ENCODE peak calls at places on chromosomes 7 and 10, in eight cellular contexts. One of them, this sample, is unnamed.

GRCh38 chr7:149729983-149730801 is 43.2 kb downstream of the ZNF467 start:
- DNase-seq in stomach: no peak
- DNase-seq in endothelial cell: no peak
- DNase-seq in CD4-positive, alpha-beta T cell: no peak
- DNase-seq in epithelial cell of esophagus: no peak
- DNase-seq in AG09319: no peak
- DNase-seq in PC-3: no peak
- DNase-seq in neural crest cell: no peak
- DNase-seq in this sample: no peak

GRCh38 chr7:128954830-128955797 is 17.4 kb downstream of the IRF5 start:
- DNase-seq in CD4-positive, alpha-beta T cell: no peak
- DNase-seq in stomach: no peak
- DNase-seq in endothelial cell: no peak
- DNase-seq in neural crest cell: no peak
- DNase-seq in AG09319: peak
- DNase-seq in PC-3: peak
- DNase-seq in epithelial cell of esophagus: peak
- DNase-seq in this sample: no peak

GRCh38 chr7:17696422-17696821 is 243.9 kb downstream of the SNX13 start:
- DNase-seq in epithelial cell of esophagus: peak
- DNase-seq in CD4-positive, alpha-beta T cell: no peak
- DNase-seq in stomach: no peak
- DNase-seq in neural crest cell: peak
- DNase-seq in PC-3: peak
- DNase-seq in endothelial cell: no peak
- DNase-seq in AG09319: peak
- DNase-seq in this sample: no peak

GRCh38 chr10:71285180-71285545 is 33.9 kb upstream of the SLC29A3 start:
- DNase-seq in epithelial cell of esophagus: peak
- DNase-seq in PC-3: peak
- DNase-seq in CD4-positive, alpha-beta T cell: peak
- DNase-seq in stomach: peak
- DNase-seq in neural crest cell: peak
- DNase-seq in endothelial cell: peak
- DNase-seq in AG09319: no peak
- DNase-seq in this sample: peak

GRCh38 chr7:92177362-92177761 is 1.6 kb downstream of the LRRD1 start:
- DNase-seq in stomach: no peak
- DNase-seq in PC-3: peak
- DNase-seq in epithelial cell of esophagus: peak
- DNase-seq in CD4-positive, alpha-beta T cell: no peak
- DNase-seq in AG09319: no peak
- DNase-seq in endothelial cell: no peak
- DNase-seq in neural crest cell: no peak
- DNase-seq in this sample: no peak

GRCh38 chr7:24905996-24906770 is 73.8 kb downstream of the OSBPL3 start:
- DNase-seq in endothelial cell: no peak
- DNase-seq in CD4-positive, alpha-beta T cell: no peak
- DNase-seq in PC-3: peak
- DNase-seq in stomach: no peak
- DNase-seq in AG09319: no peak
- DNase-seq in neural crest cell: no peak
- DNase-seq in epithelial cell of esophagus: peak
- DNase-seq in this sample: no peak

GRCh38 chr7:28830831-28831230 is 127.3 kb downstream of the TRIL start:
- DNase-seq in endothelial cell: no peak
- DNase-seq in PC-3: no peak
- DNase-seq in stomach: no peak
- DNase-seq in CD4-positive, alpha-beta T cell: no peak
- DNase-seq in AG09319: no peak
- DNase-seq in neural crest cell: no peak
- DNase-seq in epithelial cell of esophagus: no peak
- DNase-seq in this sample: no peak

GRCh38 chr10:2978111-2978510 is 89.2 kb upstream of the PFKP start:
- DNase-seq in stomach: no peak
- DNase-seq in endothelial cell: peak
- DNase-seq in neural crest cell: no peak
- DNase-seq in CD4-positive, alpha-beta T cell: no peak
- DNase-seq in epithelial cell of esophagus: peak
- DNase-seq in PC-3: peak
- DNase-seq in AG09319: peak
- DNase-seq in this sample: peak

GRCh38 chr7:113267271-113267670 is 148.9 kb upstream of the SMIM30 start:
- DNase-seq in neural crest cell: no peak
- DNase-seq in CD4-positive, alpha-beta T cell: no peak
- DNase-seq in PC-3: peak
- DNase-seq in endothelial cell: no peak
- DNase-seq in stomach: no peak
- DNase-seq in epithelial cell of esophagus: peak
- DNase-seq in AG09319: no peak
- DNase-seq in this sample: no peak

GRCh38 chr7:56447864-56448693 is 331.9 kb upstream of the NUPR2 start:
- DNase-seq in stomach: no peak
- DNase-seq in PC-3: no peak
- DNase-seq in AG09319: no peak
- DNase-seq in epithelial cell of esophagus: no peak
- DNase-seq in neural crest cell: no peak
- DNase-seq in CD4-positive, alpha-beta T cell: no peak
- DNase-seq in endothelial cell: no peak
- DNase-seq in this sample: peak

GRCh38 chr7:25665346-25665745 is 437.1 kb upstream of the NPVF start:
- DNase-seq in epithelial cell of esophagus: no peak
- DNase-seq in neural crest cell: no peak
- DNase-seq in stomach: no peak
- DNase-seq in CD4-positive, alpha-beta T cell: no peak
- DNase-seq in PC-3: no peak
- DNase-seq in AG09319: no peak
- DNase-seq in endothelial cell: no peak
- DNase-seq in this sample: no peak

GRCh38 chr10:114519306-114519669 is 115.0 kb upstream of the AFAP1L2 start:
- DNase-seq in neural crest cell: no peak
- DNase-seq in endothelial cell: no peak
- DNase-seq in PC-3: peak
- DNase-seq in AG09319: no peak
- DNase-seq in CD4-positive, alpha-beta T cell: no peak
- DNase-seq in stomach: peak
- DNase-seq in epithelial cell of esophagus: peak
- DNase-seq in this sample: no peak

GRCh38 chr7:81715984-81716588 is 53.8 kb downstream of the HGF start:
- DNase-seq in stomach: no peak
- DNase-seq in AG09319: no peak
- DNase-seq in CD4-positive, alpha-beta T cell: no peak
- DNase-seq in neural crest cell: no peak
- DNase-seq in PC-3: peak
- DNase-seq in endothelial cell: peak
- DNase-seq in epithelial cell of esophagus: peak
- DNase-seq in this sample: no peak

GRCh38 chr7:129225931-129226572 is 1.2 kb downstream of the AHCYL2 start:
- DNase-seq in endothelial cell: no peak
- DNase-seq in neural crest cell: no peak
- DNase-seq in PC-3: no peak
- DNase-seq in epithelial cell of esophagus: peak
- DNase-seq in stomach: no peak
- DNase-seq in AG09319: no peak
- DNase-seq in CD4-positive, alpha-beta T cell: no peak
- DNase-seq in this sample: no peak

GRCh38 chr10:95360122-95360715 is 69.4 kb upstream of the PDLIM1 start:
- DNase-seq in AG09319: no peak
- DNase-seq in CD4-positive, alpha-beta T cell: no peak
- DNase-seq in stomach: no peak
- DNase-seq in epithelial cell of esophagus: peak
- DNase-seq in endothelial cell: no peak
- DNase-seq in PC-3: peak
- DNase-seq in neural crest cell: no peak
- DNase-seq in this sample: no peak

GRCh38 chr10:31014146-31014880 is 17.4 kb downstream of the ZNF438 start:
- DNase-seq in endothelial cell: no peak
- DNase-seq in epithelial cell of esophagus: no peak
- DNase-seq in neural crest cell: no peak
- DNase-seq in PC-3: no peak
- DNase-seq in CD4-positive, alpha-beta T cell: no peak
- DNase-seq in stomach: no peak
- DNase-seq in AG09319: no peak
- DNase-seq in this sample: no peak

GRCh38 chr7:16564909-16565426 is 38.3 kb downstream of the LRRC72 start:
- DNase-seq in epithelial cell of esophagus: peak
- DNase-seq in endothelial cell: no peak
- DNase-seq in neural crest cell: no peak
- DNase-seq in PC-3: peak
- DNase-seq in stomach: no peak
- DNase-seq in CD4-positive, alpha-beta T cell: no peak
- DNase-seq in AG09319: peak
- DNase-seq in this sample: peak

GRCh38 chr7:3943265-3943664 is 642.2 kb downstream of the SDK1 start:
- DNase-seq in neural crest cell: no peak
- DNase-seq in endothelial cell: no peak
- DNase-seq in PC-3: no peak
- DNase-seq in epithelial cell of esophagus: peak
- DNase-seq in AG09319: no peak
- DNase-seq in stomach: no peak
- DNase-seq in CD4-positive, alpha-beta T cell: no peak
- DNase-seq in this sample: no peak

GRCh38 chr10:77782328-77783061 is 144.1 kb downstream of the DLG5 start:
- DNase-seq in AG09319: no peak
- DNase-seq in neural crest cell: no peak
- DNase-seq in epithelial cell of esophagus: peak
- DNase-seq in endothelial cell: no peak
- DNase-seq in CD4-positive, alpha-beta T cell: no peak
- DNase-seq in stomach: no peak
- DNase-seq in PC-3: no peak
- DNase-seq in this sample: no peak

GRCh38 chr10:24272374-24272773 is 63.4 kb downstream of the KIAA1217 start:
- DNase-seq in epithelial cell of esophagus: no peak
- DNase-seq in CD4-positive, alpha-beta T cell: no peak
- DNase-seq in neural crest cell: no peak
- DNase-seq in AG09319: no peak
- DNase-seq in endothelial cell: no peak
- DNase-seq in PC-3: no peak
- DNase-seq in stomach: no peak
- DNase-seq in this sample: no peak

GRCh38 chr7:147400221-147400689 is 1190.3 kb upstream of the C7orf33 start:
- DNase-seq in AG09319: no peak
- DNase-seq in neural crest cell: no peak
- DNase-seq in stomach: no peak
- DNase-seq in endothelial cell: no peak
- DNase-seq in epithelial cell of esophagus: no peak
- DNase-seq in CD4-positive, alpha-beta T cell: no peak
- DNase-seq in PC-3: no peak
- DNase-seq in this sample: no peak

GRCh38 chr10:48505394-48506112 is 99.3 kb downstream of the ARHGAP22 start:
- DNase-seq in epithelial cell of esophagus: no peak
- DNase-seq in PC-3: no peak
- DNase-seq in AG09319: no peak
- DNase-seq in neural crest cell: no peak
- DNase-seq in CD4-positive, alpha-beta T cell: no peak
- DNase-seq in stomach: peak
- DNase-seq in endothelial cell: no peak
- DNase-seq in this sample: no peak
- TF ChIP-seq CTCF in epithelial cell of esophagus: peak
- TF ChIP-seq CTCF in PC-3: peak
- TF ChIP-seq CTCF in AG09319: no peak
- TF ChIP-seq CTCF in neural crest cell: no peak
- TF ChIP-seq CTCF in CD4-positive, alpha-beta T cell: no peak
- TF ChIP-seq CTCF in stomach: no peak
- TF ChIP-seq CTCF in endothelial cell: peak
- TF ChIP-seq CTCF in this sample: no peak

DNA sequence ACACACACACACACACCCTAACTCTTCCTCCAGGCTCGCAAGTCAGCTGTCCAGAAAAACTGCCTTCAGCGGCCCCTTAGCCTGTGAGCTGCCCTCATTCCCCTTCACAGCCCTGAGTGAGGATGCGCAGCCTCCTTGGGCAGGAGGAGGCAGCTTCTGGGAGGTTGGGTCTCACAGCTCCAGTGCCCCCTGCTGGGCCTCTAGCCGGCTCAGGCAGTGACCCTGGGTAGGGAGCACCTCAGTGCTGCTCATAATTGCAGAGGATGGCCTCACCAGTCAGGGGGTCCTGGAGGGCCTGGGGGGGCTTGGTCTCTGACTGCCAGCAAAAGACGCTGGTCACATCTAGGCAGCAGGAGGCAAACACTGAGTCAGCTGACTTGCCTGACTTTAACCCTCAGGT is 43.7 kb downstream of the ZNF273 start:
- DNase-seq in CD4-positive, alpha-beta T cell: no peak
- DNase-seq in epithelial cell of esophagus: no peak
- DNase-seq in AG09319: no peak
- DNase-seq in neural crest cell: peak
- DNase-seq in endothelial cell: peak
- DNase-seq in stomach: no peak
- DNase-seq in PC-3: peak
- DNase-seq in this sample: no peak
- TF ChIP-seq CTCF in CD4-positive, alpha-beta T cell: no peak
- TF ChIP-seq CTCF in epithelial cell of esophagus: peak
- TF ChIP-seq CTCF in AG09319: peak
- TF ChIP-seq CTCF in neural crest cell: peak
- TF ChIP-seq CTCF in endothelial cell: no peak
- TF ChIP-seq CTCF in stomach: no peak
- TF ChIP-seq CTCF in PC-3: peak
- TF ChIP-seq CTCF in this sample: no peak

DNA sequence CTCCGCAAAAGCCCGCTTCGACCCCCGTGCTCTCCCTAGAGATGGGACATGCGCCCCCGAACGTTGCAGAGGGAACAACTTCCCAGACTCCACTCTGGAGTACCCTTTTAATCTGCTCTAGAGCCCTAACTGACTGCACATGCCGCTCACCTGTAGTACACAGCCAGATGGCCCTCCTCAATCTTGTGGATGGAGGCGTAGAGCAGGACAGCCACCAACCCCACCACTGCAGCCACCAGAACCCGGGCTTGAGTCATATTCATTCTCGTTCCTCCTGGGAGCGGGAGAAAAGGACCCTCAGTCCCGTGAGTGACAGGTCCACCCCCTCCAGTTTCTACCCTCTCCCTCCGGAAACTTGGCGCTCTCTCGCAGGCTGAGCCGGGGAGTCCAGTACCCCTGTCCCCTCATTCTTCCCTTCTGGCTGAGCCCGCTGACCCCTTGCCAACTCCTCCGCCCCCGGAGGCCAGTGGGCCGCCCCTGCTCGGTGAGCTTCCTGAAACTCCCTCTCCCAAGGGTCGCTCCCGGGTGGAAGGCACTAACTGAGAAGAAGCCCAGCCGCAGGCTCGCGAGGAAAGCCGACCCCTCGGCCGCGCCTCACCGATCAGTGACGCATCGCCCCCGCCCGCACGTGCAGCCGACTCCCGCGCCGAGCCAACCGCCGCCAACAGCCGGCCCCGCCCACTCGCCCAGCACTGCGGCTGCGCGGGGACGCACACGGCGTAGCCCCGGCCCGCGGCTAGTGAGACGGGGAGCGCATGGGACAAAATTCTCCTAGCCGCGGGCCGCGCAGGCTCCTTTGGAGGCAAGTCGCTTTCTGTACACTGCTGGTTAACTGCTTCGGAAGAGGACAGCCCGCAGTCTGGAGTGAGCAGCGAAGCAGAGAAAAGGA is at the start of gene ERLIN1:
- DNase-seq in neural crest cell: peak
- DNase-seq in CD4-positive, alpha-beta T cell: peak
- DNase-seq in AG09319: peak
- DNase-seq in epithelial cell of esophagus: peak
- DNase-seq in PC-3: peak
- DNase-seq in stomach: peak
- DNase-seq in endothelial cell: peak
- DNase-seq in this sample: peak
- TF ChIP-seq CTCF in neural crest cell: no peak
- TF ChIP-seq CTCF in CD4-positive, alpha-beta T cell: no peak
- TF ChIP-seq CTCF in AG09319: no peak
- TF ChIP-seq CTCF in epithelial cell of esophagus: no peak
- TF ChIP-seq CTCF in PC-3: no peak
- TF ChIP-seq CTCF in stomach: no peak
- TF ChIP-seq CTCF in endothelial cell: no peak
- TF ChIP-seq CTCF in this sample: no peak

GRCh38 chr10:80161321-80162084 is 29.0 kb downstream of the PLAC9 start:
- DNase-seq in neural crest cell: no peak
- DNase-seq in CD4-positive, alpha-beta T cell: no peak
- DNase-seq in stomach: no peak
- DNase-seq in epithelial cell of esophagus: no peak
- DNase-seq in PC-3: peak
- DNase-seq in AG09319: no peak
- DNase-seq in endothelial cell: peak
- DNase-seq in this sample: no peak
- TF ChIP-seq CTCF in neural crest cell: peak
- TF ChIP-seq CTCF in CD4-positive, alpha-beta T cell: no peak
- TF ChIP-seq CTCF in stomach: no peak
- TF ChIP-seq CTCF in epithelial cell of esophagus: no peak
- TF ChIP-seq CTCF in PC-3: peak
- TF ChIP-seq CTCF in AG09319: peak
- TF ChIP-seq CTCF in endothelial cell: peak
- TF ChIP-seq CTCF in this sample: no peak